ENCODE peak calls at places on chromosome 6, in six cellular contexts. One of them, this sample, is unnamed.

GRCh38 chr6:45104429-45104828 is 223.7 kb upstream of the RUNX2 start:
- DNase-seq in H1: no peak
- DNase-seq in HCT116: no peak
- DNase-seq in SK-N-SH: no peak
- DNase-seq in K562: no peak
- DNase-seq in HepG2: no peak
- DNase-seq in this sample: no peak

GRCh38 chr6:106529438-106529837 is 99.9 kb downstream of the RTN4IP1 start:
- DNase-seq in H1: no peak
- DNase-seq in HCT116: no peak
- DNase-seq in SK-N-SH: no peak
- DNase-seq in K562: no peak
- DNase-seq in HepG2: no peak
- DNase-seq in this sample: no peak

GRCh38 chr6:82681119-82681714 is 317.6 kb downstream of the TPBG start:
- DNase-seq in H1: no peak
- DNase-seq in HCT116: no peak
- DNase-seq in SK-N-SH: no peak
- DNase-seq in K562: no peak
- DNase-seq in HepG2: no peak
- DNase-seq in this sample: no peak

GRCh38 chr6:44264154-44265002 is 973 bp downstream of the NFKBIE start:
- DNase-seq in H1: no peak
- DNase-seq in HCT116: no peak
- DNase-seq in SK-N-SH: peak; percentile 27
- DNase-seq in K562: peak; percentile 65
- DNase-seq in HepG2: no peak
- DNase-seq in this sample: peak; percentile 31

GRCh38 chr6:43953794-43954310 is 173.4 kb downstream of the MRPL14 start:
- DNase-seq in H1: peak; percentile 66
- DNase-seq in HCT116: no peak
- DNase-seq in SK-N-SH: peak; percentile 61
- DNase-seq in K562: peak; percentile 60
- DNase-seq in HepG2: peak; percentile 57
- DNase-seq in this sample: no peak

GRCh38 chr6:139325003-139325600 is 33.3 kb upstream of the TXLNB start:
- DNase-seq in H1: no peak
- DNase-seq in HCT116: no peak
- DNase-seq in SK-N-SH: no peak
- DNase-seq in K562: no peak
- DNase-seq in HepG2: no peak
- DNase-seq in this sample: no peak

GRCh38 chr6:53573299-53573698 is 28.4 kb upstream of the GCLC start:
- DNase-seq in H1: peak; percentile 50
- DNase-seq in HCT116: no peak
- DNase-seq in SK-N-SH: peak; percentile 20
- DNase-seq in K562: peak; percentile 62
- DNase-seq in HepG2: no peak
- DNase-seq in this sample: no peak

GRCh38 chr6:27791182-27791939 is 120.8 kb downstream of the OR2B2 start:
- DNase-seq in H1: peak; percentile 82
- DNase-seq in HCT116: peak; percentile 75
- DNase-seq in SK-N-SH: peak; percentile 59
- DNase-seq in K562: peak; percentile 91
- DNase-seq in HepG2: peak; percentile 76
- DNase-seq in this sample: peak; percentile 87

GRCh38 chr6:153087436-153087835 is 43.6 kb downstream of the RGS17 start:
- DNase-seq in H1: no peak
- DNase-seq in HCT116: no peak
- DNase-seq in SK-N-SH: no peak
- DNase-seq in K562: no peak
- DNase-seq in HepG2: no peak
- DNase-seq in this sample: no peak

GRCh38 chr6:157266274-157267101 is 56.8 kb downstream of the TMEM242 start:
- DNase-seq in H1: no peak
- DNase-seq in HCT116: no peak
- DNase-seq in SK-N-SH: no peak
- DNase-seq in K562: no peak
- DNase-seq in HepG2: no peak
- DNase-seq in this sample: no peak

GRCh38 chr6:12749531-12750379 is 33.2 kb downstream of the PHACTR1 start:
- DNase-seq in H1: peak; percentile 81
- DNase-seq in HCT116: no peak
- DNase-seq in SK-N-SH: peak; percentile 89
- DNase-seq in K562: no peak
- DNase-seq in HepG2: no peak
- DNase-seq in this sample: no peak

GRCh38 chr6:76382201-76382600 is 309.7 kb upstream of the IMPG1 start:
- DNase-seq in H1: no peak
- DNase-seq in HCT116: no peak
- DNase-seq in SK-N-SH: no peak
- DNase-seq in K562: no peak
- DNase-seq in HepG2: no peak
- DNase-seq in this sample: no peak

GRCh38 chr6:134422426-134423231 is 104.7 kb upstream of the SGK1 start:
- DNase-seq in H1: no peak
- DNase-seq in HCT116: peak; percentile 28
- DNase-seq in SK-N-SH: no peak
- DNase-seq in K562: peak; percentile 34
- DNase-seq in HepG2: peak; percentile 20
- DNase-seq in this sample: peak; percentile 100

GRCh38 chr6:1378224-1379025 is 11.0 kb upstream of the FOXF2 start:
- DNase-seq in H1: no peak
- DNase-seq in HCT116: no peak
- DNase-seq in SK-N-SH: no peak
- DNase-seq in K562: no peak
- DNase-seq in HepG2: no peak
- DNase-seq in this sample: no peak

GRCh38 chr6:169019727-169020491 is 233.7 kb downstream of the THBS2 start:
- DNase-seq in H1: no peak
- DNase-seq in HCT116: no peak
- DNase-seq in SK-N-SH: no peak
- DNase-seq in K562: no peak
- DNase-seq in HepG2: peak; percentile 28
- DNase-seq in this sample: peak; percentile 14

GRCh38 chr6:30647802-30648460 is 998 bp downstream of the C6orf136 start:
- DNase-seq in H1: peak; percentile 86
- DNase-seq in HCT116: no peak
- DNase-seq in SK-N-SH: no peak
- DNase-seq in K562: peak; percentile 86
- DNase-seq in HepG2: no peak
- DNase-seq in this sample: no peak

GRCh38 chr6:56806368-56806767 is 148.5 kb upstream of the BEND6 start:
- DNase-seq in H1: no peak
- DNase-seq in HCT116: no peak
- DNase-seq in SK-N-SH: no peak
- DNase-seq in K562: no peak
- DNase-seq in HepG2: no peak
- DNase-seq in this sample: no peak

GRCh38 chr6:87396595-87397392 is 11.0 kb upstream of the CFAP206 start:
- DNase-seq in H1: no peak
- DNase-seq in HCT116: no peak
- DNase-seq in SK-N-SH: no peak
- DNase-seq in K562: peak; percentile 11
- DNase-seq in HepG2: no peak
- DNase-seq in this sample: no peak

GRCh38 chr6:106360410-106360988 is at the start of gene CRYBG1:
- DNase-seq in H1: peak; percentile 99
- DNase-seq in HCT116: peak; percentile 75
- DNase-seq in SK-N-SH: peak; percentile 92
- DNase-seq in K562: peak; percentile 74
- DNase-seq in HepG2: peak; percentile 27
- DNase-seq in this sample: no peak

GRCh38 chr6:70886661-70887060 is 70.2 kb downstream of the B3GAT2 start:
- DNase-seq in H1: no peak
- DNase-seq in HCT116: no peak
- DNase-seq in SK-N-SH: no peak
- DNase-seq in K562: no peak
- DNase-seq in HepG2: no peak
- DNase-seq in this sample: no peak

GRCh38 chr6:33621396-33622388 is 570 bp downstream of the ITPR3 start:
- DNase-seq in H1: peak; percentile 81
- DNase-seq in HCT116: no peak
- DNase-seq in SK-N-SH: no peak
- DNase-seq in K562: peak; percentile 58
- DNase-seq in HepG2: no peak
- DNase-seq in this sample: no peak

GRCh38 chr6:54916858-54917257 is 70.3 kb downstream of the FAM83B start:
- DNase-seq in H1: no peak
- DNase-seq in HCT116: peak; percentile 58
- DNase-seq in SK-N-SH: no peak
- DNase-seq in K562: no peak
- DNase-seq in HepG2: no peak
- DNase-seq in this sample: peak; percentile 75

GRCh38 chr6:16639689-16640480 is 121.4 kb downstream of the ATXN1 start:
- DNase-seq in H1: no peak
- DNase-seq in HCT116: no peak
- DNase-seq in SK-N-SH: no peak
- DNase-seq in K562: no peak
- DNase-seq in HepG2: no peak
- DNase-seq in this sample: peak; percentile 89

GRCh38 chr6:55841341-55841740 is 34.0 kb downstream of the BMP5 start:
- DNase-seq in H1: no peak
- DNase-seq in HCT116: no peak
- DNase-seq in SK-N-SH: no peak
- DNase-seq in K562: no peak
- DNase-seq in HepG2: no peak
- DNase-seq in this sample: no peak

GRCh38 chr6:119979862-119980261 is 630.3 kb upstream of the MAN1A1 start:
- DNase-seq in H1: no peak
- DNase-seq in HCT116: peak; percentile 15
- DNase-seq in SK-N-SH: no peak
- DNase-seq in K562: peak; percentile 9
- DNase-seq in HepG2: peak; percentile 16
- DNase-seq in this sample: peak; percentile 2

GRCh38 chr6:52595000-52595795 is 18.3 kb upstream of the TRAM2 start:
- DNase-seq in H1: no peak
- DNase-seq in HCT116: no peak
- DNase-seq in SK-N-SH: peak; percentile 54
- DNase-seq in K562: no peak
- DNase-seq in HepG2: peak; percentile 81
- DNase-seq in this sample: peak; percentile 94

GRCh38 chr6:168582581-168582981 is 141.6 kb downstream of the SMOC2 start:
- DNase-seq in H1: no peak
- DNase-seq in HCT116: no peak
- DNase-seq in SK-N-SH: no peak
- DNase-seq in K562: no peak
- DNase-seq in HepG2: no peak
- DNase-seq in this sample: no peak

GRCh38 chr6:147099974-147100373 is 104.2 kb upstream of the STXBP5 start:
- DNase-seq in H1: no peak
- DNase-seq in HCT116: no peak
- DNase-seq in SK-N-SH: no peak
- DNase-seq in K562: no peak
- DNase-seq in HepG2: no peak
- DNase-seq in this sample: peak; percentile 93

GRCh38 chr6:167491403-167492095 is 166.7 kb downstream of the TTLL2 start:
- DNase-seq in H1: no peak
- DNase-seq in HCT116: no peak
- DNase-seq in SK-N-SH: no peak
- DNase-seq in K562: no peak
- DNase-seq in HepG2: no peak
- DNase-seq in this sample: no peak

GRCh38 chr6:148771212-148771601 is 24.4 kb downstream of the UST start:
- DNase-seq in H1: no peak
- DNase-seq in HCT116: no peak
- DNase-seq in SK-N-SH: no peak
- DNase-seq in K562: no peak
- DNase-seq in HepG2: no peak
- DNase-seq in this sample: no peak

DNA sequence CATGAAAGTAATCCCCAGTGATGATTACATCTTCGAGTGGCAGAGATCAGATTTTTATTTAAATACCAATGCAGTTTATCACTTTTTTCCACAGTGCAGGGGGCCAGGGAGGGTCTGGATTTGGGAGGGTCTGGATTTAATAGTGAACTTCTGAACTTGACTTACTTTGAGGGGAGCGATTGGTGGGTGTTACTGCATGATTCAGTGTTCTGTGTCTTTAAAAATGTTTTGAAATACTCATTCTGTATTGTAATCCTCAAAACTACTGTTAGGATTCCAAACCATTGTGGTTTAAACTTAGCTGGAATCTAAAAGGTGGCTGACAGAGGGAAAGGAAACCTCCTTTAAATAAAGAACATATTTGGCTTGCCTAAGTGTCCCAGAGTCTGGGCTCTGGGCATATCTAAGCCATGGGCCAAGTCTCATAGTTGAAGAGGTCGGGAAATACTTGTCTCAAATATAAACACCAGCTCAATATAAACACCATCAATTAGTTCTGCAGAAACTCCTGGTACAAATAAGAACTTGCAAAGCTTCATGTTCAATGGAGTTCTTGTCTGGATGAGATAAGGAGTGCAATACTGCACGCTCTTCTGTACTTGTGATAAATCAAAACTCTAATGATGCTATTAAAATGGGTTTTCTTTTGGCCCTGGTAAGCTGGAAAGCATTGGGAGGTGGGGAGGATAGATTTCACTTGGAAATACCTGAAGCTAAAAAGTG is 14.4 kb downstream of the JARID2 start:
- DNase-seq in H1: no peak
- DNase-seq in HCT116: no peak
- DNase-seq in SK-N-SH: no peak
- DNase-seq in K562: no peak
- DNase-seq in HepG2: no peak
- DNase-seq in this sample: peak; percentile 67
- H2AFZ ChIP-seq in H1: no peak overlapping the region
- H2AFZ ChIP-seq in HCT116: no peak overlapping the region
- H2AFZ ChIP-seq in SK-N-SH: no peak overlapping the region
- H2AFZ ChIP-seq in K562: no peak overlapping the region
- H2AFZ ChIP-seq in HepG2: no peak overlapping the region
- H2AFZ ChIP-seq in this sample: no peak overlapping the region

GRCh38 chr6:129646617-129647016 is 63.4 kb downstream of the ARHGAP18 start:
- DNase-seq in H1: no peak
- DNase-seq in HCT116: no peak
- DNase-seq in SK-N-SH: no peak
- DNase-seq in K562: no peak
- DNase-seq in HepG2: no peak
- DNase-seq in this sample: peak; percentile 27
- TF ChIP-seq RAD21 in H1: no peak
- TF ChIP-seq RAD21 in HCT116: no peak
- TF ChIP-seq RAD21 in SK-N-SH: no peak
- TF ChIP-seq RAD21 in K562: no peak
- TF ChIP-seq RAD21 in HepG2: no peak
- TF ChIP-seq RAD21 in this sample: no peak

GRCh38 chr6:4776493-4776966 is 326 bp downstream of the CDYL start:
- DNase-seq in H1: no peak
- DNase-seq in HCT116: no peak
- DNase-seq in SK-N-SH: peak; percentile 89
- DNase-seq in K562: peak; percentile 62
- DNase-seq in HepG2: peak; percentile 22
- DNase-seq in this sample: no peak
- H3K4me3 ChIP-seq in H1: no peak overlapping the region
- H3K4me3 ChIP-seq in HCT116: peak overlapping the region; percentile 67
- H3K4me3 ChIP-seq in SK-N-SH: peak overlapping the region; percentile 70
- H3K4me3 ChIP-seq in K562: peak overlapping the region; percentile 57
- H3K4me3 ChIP-seq in HepG2: peak overlapping the region; percentile 77
- H3K4me3 ChIP-seq in this sample: peak overlapping the region; percentile 84

GRCh38 chr6:93219447-93219846 is 199.9 kb downstream of the EPHA7 start:
- DNase-seq in H1: no peak
- DNase-seq in HCT116: no peak
- DNase-seq in SK-N-SH: no peak
- DNase-seq in K562: no peak
- DNase-seq in HepG2: no peak
- DNase-seq in this sample: no peak
- H2AFZ ChIP-seq in H1: no peak overlapping the region
- H2AFZ ChIP-seq in HCT116: no peak overlapping the region
- H2AFZ ChIP-seq in SK-N-SH: no peak overlapping the region
- H2AFZ ChIP-seq in K562: no peak overlapping the region
- H2AFZ ChIP-seq in HepG2: no peak overlapping the region
- H2AFZ ChIP-seq in this sample: no peak overlapping the region

This sample was measured in IMR-90.